ENCODE peak calls at places on chromosome 14, in seven cellular contexts. F is SK-N-SH, D is fibroblast of mammary gland, L is breast epithelium, T is fibroblast of the aortic adventitia, V is pancreas, K is IMR-90. X is an unnamed sample.

GRCh38 chr14:101476931-101477553 is 84.3 kb upstream of the DIO3 start:
- DNase-seq in D (no peak), F (no peak), T (no peak), V (peak), L (no peak), K (no peak), X (no peak)

GRCh38 chr14:21136024-21136423 is 19.8 kb downstream of the OR5AU1 start:
- DNase-seq in K (peak), T (peak), L (no peak), V (no peak), F (peak), D (peak), X (peak)

GRCh38 chr14:32408018-32408417 is 78.9 kb downstream of the AKAP6 start:
- DNase-seq in F (no peak), K (no peak), V (peak), D (peak), L (peak), T (peak), X (no peak)

GRCh38 chr14:32648434-32648833 is 290.2 kb upstream of the NPAS3 start:
- DNase-seq in D (peak), V (no peak), L (no peak), T (peak), F (no peak), K (peak), X (peak)

GRCh38 chr14:53534841-53535240 is 381.7 kb upstream of the DDHD1 start:
- DNase-seq in F (no peak), L (no peak), V (no peak), D (no peak), T (no peak), K (peak), X (no peak)

GRCh38 chr14:69464829-69465228 is 19.7 kb upstream of the PLEKHD1 start:
- DNase-seq in V (no peak), D (peak), F (peak), L (no peak), T (peak), K (peak), X (no peak)

GRCh38 chr14:100281286-100282082 is 24.8 kb downstream of the SLC25A29 start:
- DNase-seq in D (no peak), K (no peak), L (no peak), V (no peak), F (no peak), T (no peak), X (peak)

GRCh38 chr14:26528415-26529182 is 69.2 kb downstream of the NOVA1 start:
- DNase-seq in D (peak), T (peak), L (no peak), K (peak), V (no peak), F (no peak), X (no peak)

GRCh38 chr14:94876306-94876705 is 106.4 kb upstream of the GSC start:
- DNase-seq in V (no peak), L (no peak), T (no peak), K (no peak), D (no peak), F (no peak), X (no peak)

GRCh38 chr14:54722791-54723432 is 156.0 kb downstream of the SAMD4A start:
- DNase-seq in F (no peak), V (no peak), K (peak), T (peak), L (no peak), D (peak), X (peak)

GRCh38 chr14:55128386-55129085 is 516 bp upstream of the LGALS3 start:
- DNase-seq in T (no peak), K (no peak), D (no peak), V (no peak), F (no peak), L (no peak), X (no peak)

GRCh38 chr14:63443361-63443760 is 99.8 kb downstream of the PPP2R5E start:
- DNase-seq in T (no peak), L (no peak), F (no peak), V (no peak), K (no peak), D (no peak), X (no peak)

GRCh38 chr14:63436286-63437098 is 106.7 kb downstream of the PPP2R5E start:
- DNase-seq in K (no peak), T (no peak), V (no peak), D (no peak), L (no peak), F (no peak), X (no peak)

GRCh38 chr14:63435838-63436237 is 107.3 kb downstream of the PPP2R5E start:
- DNase-seq in T (peak), L (peak), D (peak), V (peak), K (peak), F (no peak), X (no peak)

GRCh38 chr14:63435204-63435603 is 108.0 kb downstream of the PPP2R5E start:
- DNase-seq in F (no peak), D (no peak), L (no peak), T (no peak), V (no peak), K (no peak), X (no peak)

GRCh38 chr14:63438065-63438757 is 105.0 kb downstream of the PPP2R5E start:
- DNase-seq in L (peak), V (peak), D (peak), F (peak), K (peak), T (peak), X (peak)
- H3K4me3 ChIP-seq in L (no peak), V (no peak), D (peak), F (peak), K (peak), T (peak), X (no peak)

GRCh38 chr14:22494486-22495135 is 94.4 kb downstream of the DAD1 start:
- DNase-seq in V (no peak), L (no peak), T (no peak), D (no peak), F (no peak), K (no peak), X (no peak)
- TF ChIP-seq CTCF in V (no peak), L (no peak), T (no peak), D (no peak), F (no peak), K (no peak), X (no peak)

GRCh38 chr14:73712071-73712506 is 2.1 kb downstream of the PNMA1 start:
- DNase-seq in V (no peak), T (peak), D (no peak), L (no peak), K (peak), F (no peak), X (no peak)
- H3K4me3 ChIP-seq in V (peak), T (peak), D (peak), L (peak), K (peak), F (peak), X (peak)

DNA sequence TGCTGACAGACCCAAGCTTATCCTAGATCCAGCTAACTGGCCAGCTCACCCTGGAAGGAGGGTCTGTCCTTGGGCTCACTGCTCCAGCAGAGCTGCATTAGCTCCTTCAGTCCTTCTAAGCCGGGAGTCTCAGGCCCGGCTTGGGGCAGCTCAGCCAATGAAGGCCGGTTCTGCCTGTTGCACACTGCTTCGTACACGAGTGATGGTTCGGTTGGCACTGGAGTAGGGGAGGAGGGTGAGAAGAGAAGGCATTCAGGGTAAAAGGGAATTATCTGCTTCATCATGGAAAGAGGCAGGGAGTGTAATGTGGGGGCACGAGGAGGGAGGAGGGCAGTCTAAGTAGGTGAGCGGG is 2.0 kb downstream of the RIPK3 start:
- DNase-seq in T (no peak), F (no peak), L (no peak), K (no peak), D (no peak), V (no peak), X (no peak)
- TF ChIP-seq CTCF in T (no peak), F (no peak), L (no peak), K (no peak), D (no peak), V (no peak), X (no peak)

GRCh38 chr14:80095623-80096022 is 115.7 kb downstream of the DIO2 start:
- DNase-seq in L (no peak), V (no peak), T (peak), K (peak), F (no peak), D (peak), X (peak)
- H3K4me3 ChIP-seq in L (no peak), V (no peak), T (no peak), K (no peak), F (no peak), D (no peak), X (no peak)

DNA sequence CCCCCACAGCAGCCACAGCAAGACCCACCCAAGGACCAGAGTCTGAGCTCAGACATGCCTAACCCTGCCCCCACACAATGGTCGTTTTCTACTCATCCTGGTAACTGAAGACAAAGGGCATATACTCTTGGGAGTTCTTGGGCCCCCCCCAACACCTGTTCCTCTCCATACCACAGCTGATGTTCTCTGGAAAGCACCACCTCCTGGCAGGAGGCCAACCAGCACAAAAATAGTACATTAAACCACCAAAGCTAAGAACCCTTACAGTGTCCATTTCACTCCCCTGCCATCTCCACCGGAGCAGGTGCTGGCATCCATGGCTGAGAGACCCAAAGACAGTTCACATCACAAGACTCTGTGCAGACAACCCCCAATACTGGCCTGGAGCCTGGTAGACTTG is 80.6 kb upstream of the DAAM1 start:
- DNase-seq in V (no peak), D (no peak), T (no peak), K (no peak), L (no peak), F (no peak), X (no peak)
- TF ChIP-seq CTCF in V (no peak), D (no peak), T (no peak), K (no peak), L (no peak), F (no peak), X (no peak)